ENCODE peak calls at places on chromosomes 4 and X, in six cellular contexts. E is HFF-Myc, Y is neural crest cell, M is omental fat pad, S is BE2C, T is upper lobe of left lung. D is an unnamed sample.
A peak's percentile ranks its signal among the peaks of the same experiment; 100 is the strongest.

GRCh38 chrX:111585337-111585736 is 73.9 kb downstream of the SERTM2 start:
- DNase-seq in E (no peak), Y (no peak), M (no peak), S (no peak), T (no peak), D (peak; percentile 27)

GRCh38 chr4:36099509-36099908 is 144.8 kb downstream of the ARAP2 start:
- DNase-seq in E (no peak), Y (no peak), M (no peak), S (no peak), T (no peak), D (no peak)

GRCh38 chrX:37454537-37455285 is 105.5 kb downstream of the PRRG1 start:
- DNase-seq in E (no peak), Y (no peak), M (no peak), S (no peak), T (no peak), D (no peak)

GRCh38 chr4:7805533-7806079 is 134.1 kb downstream of the AFAP1 start:
- DNase-seq in E (no peak), Y (no peak), M (no peak), S (no peak), T (no peak), D (peak; percentile 22)

GRCh38 chr4:183326853-183327252 is 4.6 kb upstream of the CLDN24 start:
- DNase-seq in E (no peak), Y (no peak), M (no peak), S (no peak), T (no peak), D (no peak)

GRCh38 chr4:173990126-173990878 is 293.2 kb downstream of the FBXO8 start:
- DNase-seq in E (peak; percentile 5), Y (no peak), M (no peak), S (peak; percentile 58), T (no peak), D (peak; percentile 11)

GRCh38 chrX:30010471-30010870 is 204.9 kb upstream of the MAGEB2 start:
- DNase-seq in E (no peak), Y (no peak), M (no peak), S (no peak), T (no peak), D (no peak)

GRCh38 chrX:17361620-17362019 is 13.4 kb upstream of the NHS start:
- DNase-seq in E (no peak), Y (peak; percentile 38), M (no peak), S (peak; percentile 58), T (no peak), D (peak; percentile 53)

GRCh38 chr4:16183604-16184003 is 42.7 kb downstream of the TAPT1 start:
- DNase-seq in E (no peak), Y (no peak), M (no peak), S (no peak), T (no peak), D (no peak)

GRCh38 chr4:169663894-169664293 is 43.5 kb downstream of the CLCN3 start:
- DNase-seq in E (no peak), Y (no peak), M (no peak), S (no peak), T (no peak), D (no peak)

GRCh38 chr4:79682801-79683217 is 274.8 kb upstream of the GK2 start:
- DNase-seq in E (no peak), Y (no peak), M (no peak), S (no peak), T (no peak), D (no peak)

GRCh38 chr4:142741995-142742394 is 104.1 kb downstream of the INPP4B start:
- DNase-seq in E (no peak), Y (no peak), M (no peak), S (no peak), T (no peak), D (no peak)
- TF ChIP-seq CTCF in E (no peak), Y (no peak), M (no peak), S (peak; percentile 30), T (no peak), D (no peak)

DNA sequence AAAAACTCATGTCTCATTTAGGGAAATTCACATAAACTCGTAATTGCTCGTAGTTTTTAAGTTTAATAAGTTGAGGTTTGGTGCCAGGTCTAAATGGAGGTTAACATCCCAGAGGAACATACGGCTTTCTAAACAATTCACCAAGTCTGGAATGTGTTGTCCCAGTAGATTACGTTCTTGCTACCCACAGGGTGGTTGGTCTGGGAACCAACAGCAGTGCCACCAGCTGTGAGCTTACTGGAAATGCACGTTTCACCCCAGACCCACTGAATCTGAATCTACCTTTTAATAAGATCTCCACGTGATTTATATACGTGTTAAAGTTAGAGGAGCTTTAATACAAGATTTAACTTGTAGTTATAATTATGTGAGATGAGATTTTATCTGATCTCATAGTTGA is 134.3 kb downstream of the BMPR1B start:
- DNase-seq in E (no peak), Y (no peak), M (no peak), S (peak; percentile 34), T (no peak), D (no peak)
- TF ChIP-seq CTCF in E (no peak), Y (no peak), M (no peak), S (peak; percentile 58), T (no peak), D (no peak)

GRCh38 chr4:76585897-76586360 is 150.9 kb downstream of the SHROOM3 start:
- DNase-seq in E (no peak), Y (peak; percentile 19), M (peak; percentile 37), S (no peak), T (peak; percentile 93), D (peak; percentile 80)
- TF ChIP-seq CTCF in E (no peak), Y (no peak), M (no peak), S (no peak), T (peak; percentile 28), D (no peak)

GRCh38 chr4:161650812-161651211 is 513.0 kb downstream of the FSTL5 start:
- DNase-seq in E (no peak), Y (no peak), M (no peak), S (no peak), T (no peak), D (no peak)

GRCh38 chr4:161653697-161654096 is 510.1 kb downstream of the FSTL5 start:
- DNase-seq in E (no peak), Y (no peak), M (no peak), S (no peak), T (no peak), D (no peak)

GRCh38 chr4:161655148-161655547 is 508.7 kb downstream of the FSTL5 start:
- DNase-seq in E (no peak), Y (no peak), M (no peak), S (no peak), T (no peak), D (no peak)

GRCh38 chr4:161658658-161659057 is 505.1 kb downstream of the FSTL5 start:
- DNase-seq in E (no peak), Y (no peak), M (no peak), S (no peak), T (no peak), D (no peak)

DNA sequence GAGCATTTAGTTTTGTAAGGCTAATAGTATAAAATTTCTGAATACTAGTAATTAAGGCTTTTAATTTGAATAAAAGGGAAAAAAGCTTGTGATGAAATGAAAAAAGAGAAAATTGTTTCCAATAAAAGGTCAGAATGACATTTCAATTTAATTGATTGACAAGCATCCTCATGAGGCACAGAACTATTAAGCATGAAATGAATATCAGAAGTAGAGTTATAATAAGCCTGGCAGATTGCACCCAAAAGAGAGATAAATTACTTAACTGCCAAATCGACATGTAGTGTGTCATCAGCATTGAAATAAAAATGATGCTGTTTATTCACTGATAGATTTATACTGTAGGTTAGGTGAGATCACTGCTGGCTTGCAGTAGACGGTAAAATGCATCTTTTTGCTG is 507.3 kb downstream of the FSTL5 start:
- DNase-seq in E (no peak), Y (no peak), M (no peak), S (no peak), T (no peak), D (no peak)
- TF ChIP-seq CTCF in E (no peak), Y (no peak), M (no peak), S (no peak), T (no peak), D (no peak)

GRCh38 chr4:89072921-89073320 is 15.9 kb upstream of the FAM13A start:
- DNase-seq in E (no peak), Y (no peak), M (no peak), S (no peak), T (no peak), D (no peak)
- TF ChIP-seq CTCF in E (no peak), Y (no peak), M (no peak), S (no peak), T (no peak), D (no peak)

DNA sequence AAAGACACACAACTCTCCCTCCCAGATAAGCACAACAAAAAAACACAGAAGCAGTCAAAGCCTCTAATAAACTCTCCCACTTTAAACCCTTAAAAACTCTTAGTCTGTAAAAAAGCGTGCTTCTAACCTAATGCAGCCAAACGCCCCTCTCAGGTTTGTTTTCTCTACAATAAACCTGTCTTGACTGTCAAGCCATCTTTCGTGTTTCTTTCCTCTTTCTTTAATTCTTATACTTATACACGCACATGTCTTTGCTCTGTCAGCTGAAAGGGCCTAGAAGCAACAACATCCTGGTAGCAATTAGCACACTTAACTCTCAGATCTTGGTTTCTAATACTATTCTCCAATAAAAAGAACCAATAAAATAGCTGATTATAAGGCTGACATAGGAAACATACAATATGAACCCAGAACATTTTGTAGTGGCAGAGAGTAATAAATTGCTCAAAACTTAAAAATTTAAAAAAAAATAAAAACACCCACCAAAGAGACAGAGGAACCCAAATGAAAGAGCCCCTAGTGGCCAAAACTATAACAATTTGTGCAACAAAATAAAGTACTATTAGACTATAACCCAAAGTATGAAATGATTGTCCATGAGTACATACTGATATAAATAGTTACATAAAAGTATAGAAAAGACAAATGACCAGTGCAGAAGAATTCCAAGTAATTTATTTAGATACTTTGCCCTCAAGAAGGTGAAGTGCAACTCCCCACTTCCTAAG is 440.4 kb upstream of the ADGRL3 start:
- DNase-seq in E (no peak), Y (no peak), M (no peak), S (no peak), T (no peak), D (no peak)
- TF ChIP-seq CTCF in E (peak; percentile 17), Y (peak; percentile 51), M (no peak), S (peak; percentile 19), T (no peak), D (peak; percentile 20)

GRCh38 chr4:62706423-62706822 is 1506.3 kb downstream of the ADGRL3 start:
- DNase-seq in E (no peak), Y (no peak), M (no peak), S (no peak), T (no peak), D (no peak)

GRCh38 chr4:62711575-62711974 is 1511.4 kb downstream of the ADGRL3 start:
- DNase-seq in E (no peak), Y (no peak), M (no peak), S (no peak), T (no peak), D (no peak)

DNA sequence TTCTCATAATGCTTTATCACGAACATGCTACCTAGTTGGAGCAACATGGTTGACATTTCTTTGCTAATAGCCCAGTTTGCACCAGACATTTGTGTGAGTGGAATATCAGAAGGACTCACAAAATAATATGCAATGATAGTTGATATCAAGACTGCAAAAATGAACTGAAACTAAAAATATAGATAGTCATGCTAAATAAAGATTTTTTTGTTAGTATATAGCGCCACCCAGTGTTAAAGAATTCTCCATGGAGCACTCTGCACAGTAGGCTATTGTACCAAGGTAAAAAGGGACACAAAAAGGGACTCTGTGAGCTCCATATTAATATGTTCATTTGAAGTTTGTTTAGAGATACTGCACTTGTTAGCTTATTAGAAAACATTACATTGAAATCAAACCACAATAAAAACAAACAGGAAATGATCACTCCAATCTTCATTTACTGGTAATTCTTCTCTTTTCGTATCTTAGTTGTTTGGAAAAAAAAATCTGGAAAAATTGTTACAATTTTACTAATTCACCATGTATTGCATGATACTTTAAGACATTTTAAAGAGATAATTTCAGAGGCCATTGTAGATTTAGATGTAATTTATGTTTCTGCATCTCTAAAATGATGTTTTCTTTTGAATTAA is 1509.6 kb downstream of the ADGRL3 start:
- DNase-seq in E (no peak), Y (peak; percentile 2), M (no peak), S (no peak), T (no peak), D (peak; percentile 10)
- TF ChIP-seq CTCF in E (no peak), Y (peak; percentile 87), M (no peak), S (peak; percentile 65), T (peak; percentile 35), D (peak; percentile 76)